ENCODE peak calls at places on chromosomes 12 and 14, in six cellular contexts. A is uterus; R is heart left ventricle; Q is AG08395; I is activated CD4-positive, alpha-beta T cell treated with anti-CD3 and anti-CD28 coated beads, Interleukin-2, amount 50 U/mL, for 48 hours; N is caudate nucleus. O is an unnamed sample.
A peak's percentile ranks its signal among the peaks of the same experiment; 100 is the strongest.

GRCh38 chr12:80937391-80938238 is at the start of gene LIN7A:
- DNase-seq in I (no peak), R (peak; percentile 80), Q (peak; percentile 51), N (peak; percentile 47), A (peak; percentile 47), O (peak; percentile 73)

GRCh38 chr14:70988452-70988851 is 81.2 kb downstream of the PCNX1 start:
- DNase-seq in I (peak; percentile 16), R (no peak), N (no peak), A (no peak), Q (no peak), O (no peak)

GRCh38 chr12:24233519-24234246 is 284.2 kb upstream of the SOX5 start:
- DNase-seq in I (no peak), A (no peak), N (no peak), Q (no peak), R (no peak), O (no peak)

GRCh38 chr14:73988065-73988464 is 31.0 kb downstream of the ENTPD5 start:
- DNase-seq in A (no peak), N (no peak), R (no peak), I (no peak), Q (no peak), O (no peak)

GRCh38 chr12:74021937-74022336 is 515.7 kb upstream of the ATXN7L3B start:
- DNase-seq in I (peak; percentile 19), R (peak; percentile 45), N (peak; percentile 29), Q (peak; percentile 2), A (no peak), O (peak; percentile 8)

GRCh38 chr14:52146504-52146903 is 77.6 kb upstream of the NID2 start:
- DNase-seq in Q (no peak), I (no peak), N (no peak), R (no peak), A (no peak), O (no peak)

GRCh38 chr12:101563197-101563596 is 31.6 kb upstream of the MYBPC1 start:
- DNase-seq in Q (no peak), N (no peak), I (no peak), R (no peak), A (no peak), O (no peak)

GRCh38 chr14:33393895-33394405 is 455.3 kb downstream of the NPAS3 start:
- DNase-seq in N (no peak), Q (no peak), A (no peak), I (no peak), R (no peak), O (no peak)

GRCh38 chr12:128258866-128259555 is 8.0 kb upstream of the TMEM132C start:
- DNase-seq in A (no peak), I (no peak), Q (no peak), N (no peak), R (no peak), O (peak; percentile 26)

GRCh38 chr14:20278414-20278813 is 27.3 kb downstream of the TTC5 start:
- DNase-seq in Q (no peak), I (no peak), N (no peak), R (peak; percentile 34), A (no peak), O (no peak)

GRCh38 chr12:109258201-109258600 is 50.9 kb downstream of the FOXN4 start:
- DNase-seq in N (no peak), A (no peak), Q (no peak), R (no peak), I (no peak), O (no peak)

GRCh38 chr14:31419179-31420012 is 954 bp downstream of the HEATR5A start:
- DNase-seq in A (no peak), Q (peak; percentile 68), I (no peak), R (no peak), N (no peak), O (no peak)

GRCh38 chr14:65462411-65462810 is 49.9 kb downstream of the FUT8 start:
- DNase-seq in I (no peak), Q (peak; percentile 43), R (no peak), N (no peak), A (no peak), O (no peak)

GRCh38 chr14:90758959-90759358 is 57.3 kb downstream of the TTC7B start:
- DNase-seq in R (peak; percentile 83), Q (peak; percentile 49), A (peak; percentile 61), N (peak; percentile 59), I (peak; percentile 11), O (peak; percentile 51)

GRCh38 chr12:57754411-57755193 is at the start of gene MARCHF9:
- DNase-seq in A (no peak), R (peak; percentile 66), I (peak; percentile 88), N (peak; percentile 77), Q (peak; percentile 8), O (peak; percentile 14)

GRCh38 chr12:54984602-54985376 is at the start of gene TESPA1:
- DNase-seq in N (no peak), A (peak; percentile 31), R (peak; percentile 64), I (peak; percentile 81), Q (no peak), O (no peak)

GRCh38 chr12:47397664-47398281 is 308.1 kb downstream of the RPAP3 start:
- DNase-seq in N (no peak), Q (peak; percentile 46), I (peak; percentile 56), R (no peak), A (no peak), O (no peak)

GRCh38 chr14:104514156-104514848 is 65.3 kb upstream of the C14orf180 start:
- DNase-seq in N (no peak), I (no peak), A (no peak), R (peak; percentile 45), Q (no peak), O (no peak)

GRCh38 chr12:42023733-42024494 is 120.8 kb downstream of the GXYLT1 start:
- DNase-seq in N (peak; percentile 76), I (peak; percentile 75), Q (peak; percentile 67), R (peak; percentile 78), A (peak; percentile 72), O (peak; percentile 62)

GRCh38 chr12:120879102-120879501 is 25.1 kb downstream of the SPPL3 start:
- DNase-seq in Q (no peak), N (no peak), R (no peak), I (no peak), A (no peak), O (no peak)

GRCh38 chr12:131390408-131391100 is 320.3 kb upstream of the SFSWAP start:
- DNase-seq in N (no peak), R (no peak), I (no peak), Q (no peak), A (no peak), O (peak; percentile 12)

GRCh38 chr14:45249847-45250575 is 3.0 kb downstream of the MIS18BP1 start:
- DNase-seq in N (no peak), I (no peak), R (no peak), Q (peak; percentile 40), A (peak; percentile 25), O (no peak)

GRCh38 chr14:29264865-29265264 is 498.3 kb downstream of the FOXG1 start:
- DNase-seq in R (no peak), A (no peak), I (no peak), Q (no peak), N (no peak), O (no peak)

GRCh38 chr12:2451025-2451424 is 343.7 kb upstream of the FKBP4 start:
- DNase-seq in A (no peak), I (no peak), Q (peak; percentile 19), N (no peak), R (no peak), O (no peak)

GRCh38 chr14:63006515-63006914 is 38.7 kb downstream of the KCNH5 start:
- DNase-seq in I (no peak), R (no peak), Q (no peak), N (no peak), A (no peak), O (no peak)

GRCh38 chr12:108299980-108300696 is 39.0 kb downstream of the CMKLR1 start:
- DNase-seq in Q (no peak), N (no peak), A (no peak), I (no peak), R (no peak), O (no peak)

GRCh38 chr14:88481794-88482193 is 73.0 kb downstream of the PTPN21 start:
- DNase-seq in A (no peak), N (no peak), I (no peak), Q (no peak), R (peak; percentile 37), O (no peak)

GRCh38 chr12:27592548-27592947 is 68.5 kb downstream of the PPFIBP1 start:
- DNase-seq in R (peak; percentile 36), A (peak; percentile 66), Q (peak; percentile 54), N (no peak), I (no peak), O (peak; percentile 49)

GRCh38 chr12:125794401-125794800 is 729.2 kb downstream of the AACS start:
- DNase-seq in N (no peak), R (no peak), Q (no peak), I (no peak), A (no peak), O (no peak)

GRCh38 chr12:123041811-123042655 is 61.6 kb downstream of the ARL6IP4 start:
- DNase-seq in R (no peak), I (no peak), Q (no peak), A (peak; percentile 43), N (no peak), O (no peak)

GRCh38 chr12:119786539-119786938 is 90.6 kb downstream of the CIT start:
- DNase-seq in R (peak; percentile 47), I (no peak), Q (no peak), A (no peak), N (no peak), O (no peak)

GRCh38 chr14:24411468-24412454 is 13.0 kb downstream of the NYNRIN start:
- DNase-seq in N (no peak), A (no peak), Q (peak; percentile 71), R (no peak), I (no peak), O (no peak)

GRCh38 chr14:104314251-104314941 is 176.0 kb downstream of the KIF26A start:
- DNase-seq in R (no peak), Q (no peak), N (no peak), I (no peak), A (no peak), O (no peak)

GRCh38 chr14:62743118-62743517 is 302.1 kb downstream of the KCNH5 start:
- DNase-seq in R (no peak), N (no peak), I (no peak), A (no peak), Q (no peak), O (no peak)

GRCh38 chr14:61462566-61463195 is 141.3 kb downstream of the PRKCH start:
- DNase-seq in A (no peak), Q (peak; percentile 13), R (no peak), N (no peak), I (no peak), O (no peak)

GRCh38 chr12:92859650-92860386 is 69.3 kb downstream of the EEA1 start:
- DNase-seq in N (no peak), A (no peak), Q (no peak), I (no peak), R (no peak), O (no peak)

GRCh38 chr12:132196873-132197390 is 52.7 kb downstream of the NOC4L start:
- DNase-seq in A (no peak), N (no peak), I (no peak), Q (no peak), R (no peak), O (no peak)

GRCh38 chr14:86654558-86655184 is 1124.7 kb downstream of the FLRT2 start:
- DNase-seq in R (peak; percentile 30), N (no peak), Q (no peak), I (peak; percentile 45), A (peak; percentile 23), O (no peak)

O was measured in occipital lobe.